ENCODE peak calls at places on chromosomes 6 and 20, in seven cellular contexts. F, B, L, G, K, C and J are unnamed samples.

GRCh38 chr20:37408202-37408929 is 62.4 kb downstream of the SRC start:
- DNase-seq in F (no peak), L (no peak), B (peak; percentile 75), G (peak; percentile 32), C (no peak), K (no peak), J (no peak)

GRCh38 chr20:4017051-4017702 is 1.8 kb upstream of the RNF24 start:
- DNase-seq in G (no peak), K (peak; percentile 51), C (no peak), B (no peak), L (no peak), F (no peak), J (no peak)

GRCh38 chr6:123550052-123550617 is 86.6 kb downstream of the TRDN start:
- DNase-seq in B (no peak), F (no peak), K (no peak), C (no peak), G (no peak), L (no peak), J (no peak)

GRCh38 chr6:150934380-150934779 is 68.9 kb downstream of the MTHFD1L start:
- DNase-seq in K (no peak), B (no peak), F (peak; percentile 77), C (no peak), G (peak; percentile 85), L (no peak), J (no peak)

GRCh38 chr20:17835240-17835940 is 133.2 kb downstream of the SNX5 start:
- DNase-seq in B (no peak), G (peak; percentile 95), K (no peak), C (no peak), F (peak; percentile 97), L (peak; percentile 55), J (no peak)

GRCh38 chr6:158057213-158057987 is 75.7 kb downstream of the SYNJ2 start:
- DNase-seq in F (peak; percentile 93), L (peak; percentile 90), K (no peak), B (no peak), G (peak; percentile 98), C (no peak), J (no peak)

GRCh38 chr6:116419069-116419468 is 42.1 kb upstream of the CALHM6 start:
- DNase-seq in L (no peak), F (peak; percentile 59), C (no peak), G (peak; percentile 58), B (no peak), K (no peak), J (no peak)

GRCh38 chr6:123931928-123932327 is 128.3 kb downstream of the NKAIN2 start:
- DNase-seq in C (no peak), F (no peak), G (no peak), L (no peak), K (peak; percentile 24), B (no peak), J (no peak)

GRCh38 chr20:3753098-3753497 is 14.5 kb downstream of the ADISSP start:
- DNase-seq in L (peak; percentile 38), B (peak; percentile 82), C (no peak), G (peak; percentile 79), K (peak; percentile 91), F (peak; percentile 68), J (peak; percentile 85)

GRCh38 chr6:104281370-104281769 is 578.3 kb downstream of the HACE1 start:
- DNase-seq in B (no peak), K (peak; percentile 73), L (peak; percentile 6), F (peak; percentile 5), G (no peak), C (no peak), J (no peak)

GRCh38 chr6:11496152-11497060 is 41.1 kb upstream of the TMEM170B start:
- DNase-seq in L (peak; percentile 74), K (peak; percentile 84), G (peak; percentile 86), F (peak; percentile 87), B (peak; percentile 70), C (peak; percentile 72), J (peak; percentile 74)

GRCh38 chr20:12875510-12875909 is 133.3 kb upstream of the SPTLC3 start:
- DNase-seq in B (no peak), G (no peak), L (no peak), K (peak; percentile 17), C (no peak), F (no peak), J (peak; percentile 54)

GRCh38 chr6:81751388-81752083 is 945 bp downstream of the TENT5A start:
- DNase-seq in K (peak; percentile 52), F (peak; percentile 41), L (peak; percentile 13), B (no peak), C (no peak), G (peak; percentile 77), J (peak; percentile 62)

GRCh38 chr6:158869010-158869603 is 49.9 kb upstream of the EZR start:
- DNase-seq in F (peak; percentile 38), K (peak; percentile 86), G (no peak), B (no peak), C (no peak), L (peak; percentile 89), J (peak; percentile 80)

GRCh38 chr6:123415844-123416468 is 220.8 kb downstream of the TRDN start:
- DNase-seq in C (peak; percentile 76), B (peak; percentile 12), F (peak; percentile 59), K (peak; percentile 89), L (peak; percentile 50), G (peak; percentile 67), J (peak; percentile 79)

GRCh38 chr20:37228656-37229055 is 33.0 kb downstream of the GHRH start:
- DNase-seq in K (no peak), B (no peak), L (no peak), F (no peak), C (no peak), G (no peak), J (no peak)

GRCh38 chr20:32019563-32020463 is 9.6 kb downstream of the CCM2L start:
- DNase-seq in L (no peak), B (no peak), F (no peak), C (no peak), G (peak; percentile 12), K (no peak), J (no peak)

GRCh38 chr6:37493047-37493995 is 6.4 kb downstream of the CCDC167 start:
- DNase-seq in C (no peak), B (no peak), F (no peak), K (peak; percentile 28), G (no peak), L (no peak), J (no peak)

GRCh38 chr6:37492236-37493046 is 7.3 kb downstream of the CCDC167 start:
- DNase-seq in F (no peak), L (no peak), K (peak; percentile 52), G (no peak), B (no peak), C (no peak), J (no peak)

GRCh38 chr6:37491830-37492208 is 7.9 kb downstream of the CCDC167 start:
- DNase-seq in F (no peak), B (no peak), K (no peak), L (no peak), G (no peak), C (no peak), J (no peak)

GRCh38 chr6:37496951-37497885 is 2.5 kb downstream of the CCDC167 start:
- DNase-seq in G (no peak), L (no peak), F (no peak), C (no peak), K (no peak), B (no peak), J (no peak)

GRCh38 chr6:37495199-37495913 is 4.3 kb downstream of the CCDC167 start:
- DNase-seq in K (no peak), C (no peak), F (no peak), B (peak; percentile 66), G (no peak), L (no peak), J (no peak)
- H3K4me2 ChIP-seq in K (no peak overlapping the region), C (no peak overlapping the region), F (no peak overlapping the region), B (no peak overlapping the region), G (no peak overlapping the region), L (no peak overlapping the region), J (no peak overlapping the region)

GRCh38 chr6:131161987-131162386 is 26.7 kb downstream of the AKAP7 start:
- DNase-seq in B (no peak), K (peak; percentile 86), F (no peak), C (no peak), L (no peak), G (no peak), J (peak; percentile 15)

GRCh38 chr6:131160254-131160758 is 25.0 kb downstream of the AKAP7 start:
- DNase-seq in B (no peak), C (no peak), F (no peak), L (no peak), G (no peak), K (no peak), J (no peak)

GRCh38 chr6:131164506-131164905 is 29.2 kb downstream of the AKAP7 start:
- DNase-seq in F (no peak), B (no peak), C (no peak), K (no peak), L (no peak), G (peak; percentile 62), J (no peak)

GRCh38 chr6:131167773-131168172 is 32.5 kb downstream of the AKAP7 start:
- DNase-seq in G (no peak), C (no peak), B (no peak), K (no peak), F (peak; percentile 2), L (no peak), J (no peak)

GRCh38 chr6:131163886-131164285 is 28.6 kb downstream of the AKAP7 start:
- DNase-seq in K (no peak), G (peak; percentile 10), C (no peak), F (no peak), B (no peak), L (no peak), J (no peak)
- TF ChIP-seq EZH2phosphoT487 in K (no peak), G (no peak), C (no peak), F (no peak), B (no peak), L (no peak), J (no peak)

GRCh38 chr6:166614589-166614988 is 12.5 kb downstream of the RPS6KA2 start:
- DNase-seq in C (no peak), G (no peak), F (no peak), B (no peak), L (no peak), K (no peak), J (no peak)

GRCh38 chr6:166610104-166610503 is 16.9 kb downstream of the RPS6KA2 start:
- DNase-seq in F (no peak), C (no peak), K (no peak), B (no peak), G (no peak), L (no peak), J (peak; percentile 39)

GRCh38 chr6:166611631-166612030 is 15.4 kb downstream of the RPS6KA2 start:
- DNase-seq in F (peak; percentile 19), G (no peak), L (no peak), B (no peak), K (no peak), C (no peak), J (no peak)

GRCh38 chr6:166614171-166614583 is 12.9 kb downstream of the RPS6KA2 start:
- DNase-seq in L (no peak), C (no peak), B (no peak), K (no peak), F (no peak), G (no peak), J (no peak)

GRCh38 chr6:166612471-166612881 is 14.6 kb downstream of the RPS6KA2 start:
- DNase-seq in K (no peak), L (no peak), B (no peak), C (no peak), G (no peak), F (no peak), J (no peak)
- H3K4me1 ChIP-seq in K (peaks cover 15% of the 10 kb centered on the region), L (peaks cover 6% of the 10 kb centered on the region), B (peaks cover 53% of the 10 kb centered on the region), C (no peaks in the 10 kb centered on the region), G (peaks cover 16% of the 10 kb centered on the region), F (no peaks in the 10 kb centered on the region), J (peaks cover 16% of the 10 kb centered on the region)

DNA sequence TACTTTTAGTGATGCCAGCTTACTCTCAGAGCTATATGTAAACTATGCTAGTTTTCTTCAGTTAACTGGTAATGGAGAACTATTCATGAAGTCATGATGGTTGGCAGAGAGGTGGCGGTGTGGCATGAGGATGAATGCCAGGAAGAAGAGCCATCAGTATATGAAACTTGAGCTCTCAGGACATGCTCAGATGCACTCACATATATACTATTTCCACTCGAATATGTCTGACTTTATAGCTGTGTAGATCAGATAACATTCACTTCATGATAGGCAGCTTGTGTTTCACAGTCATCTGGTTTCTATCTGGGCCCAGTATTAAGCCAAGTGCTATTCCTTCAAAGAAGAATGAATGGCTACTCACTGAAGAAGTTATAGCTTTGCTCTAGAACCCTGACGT is 46.2 kb upstream of the CEP85L start:
- DNase-seq in B (no peak), K (no peak), L (no peak), F (peak; percentile 9), C (no peak), G (no peak), J (no peak)
- H3K4me2 ChIP-seq in B (no peak overlapping the region), K (no peak overlapping the region), L (no peak overlapping the region), F (no peak overlapping the region), C (no peak overlapping the region), G (no peak overlapping the region), J (no peak overlapping the region)